ENCODE peak calls at places on chromosome 9, in seven cellular contexts. One of them, this sample, is unnamed.
A peak's percentile ranks its signal among the peaks of the same experiment; 100 is the strongest.

GRCh38 chr9:29332789-29333188 is 1759.5 kb upstream of the C9orf72 start:
- DNase-seq in A549: peak; percentile 14
- DNase-seq in spleen: no peak
- DNase-seq in IMR-90: no peak
- DNase-seq in ovary: no peak
- DNase-seq in GM12878: no peak
- DNase-seq in right lobe of liver: no peak
- DNase-seq in this sample: no peak

GRCh38 chr9:108634164-108634563 is 221.6 kb downstream of the ACTL7B start:
- DNase-seq in A549: no peak
- DNase-seq in spleen: no peak
- DNase-seq in IMR-90: no peak
- DNase-seq in ovary: no peak
- DNase-seq in GM12878: no peak
- DNase-seq in right lobe of liver: no peak
- DNase-seq in this sample: peak; percentile 13

GRCh38 chr9:17837931-17838330 is 259.1 kb downstream of the SH3GL2 start:
- DNase-seq in A549: no peak
- DNase-seq in spleen: no peak
- DNase-seq in IMR-90: no peak
- DNase-seq in ovary: no peak
- DNase-seq in GM12878: no peak
- DNase-seq in right lobe of liver: no peak
- DNase-seq in this sample: no peak

GRCh38 chr9:16915126-16915831 is 44.8 kb upstream of the BNC2 start:
- DNase-seq in A549: no peak
- DNase-seq in spleen: no peak
- DNase-seq in IMR-90: no peak
- DNase-seq in ovary: no peak
- DNase-seq in GM12878: no peak
- DNase-seq in right lobe of liver: no peak
- DNase-seq in this sample: no peak

GRCh38 chr9:122991370-122991830 is 42.1 kb upstream of the GPR21 start:
- DNase-seq in A549: peak; percentile 38
- DNase-seq in spleen: no peak
- DNase-seq in IMR-90: peak; percentile 94
- DNase-seq in ovary: peak; percentile 28
- DNase-seq in GM12878: peak; percentile 23
- DNase-seq in right lobe of liver: no peak
- DNase-seq in this sample: peak; percentile 12

GRCh38 chr9:131045300-131046092 is 36.5 kb downstream of the LAMC3 start:
- DNase-seq in A549: peak; percentile 27
- DNase-seq in spleen: no peak
- DNase-seq in IMR-90: no peak
- DNase-seq in ovary: no peak
- DNase-seq in GM12878: no peak
- DNase-seq in right lobe of liver: no peak
- DNase-seq in this sample: no peak

GRCh38 chr9:20650750-20651299 is 28.5 kb upstream of the MLLT3 start:
- DNase-seq in A549: no peak
- DNase-seq in spleen: no peak
- DNase-seq in IMR-90: no peak
- DNase-seq in ovary: no peak
- DNase-seq in GM12878: no peak
- DNase-seq in right lobe of liver: no peak
- DNase-seq in this sample: no peak

GRCh38 chr9:18317896-18318295 is 156.1 kb upstream of the ADAMTSL1 start:
- DNase-seq in A549: no peak
- DNase-seq in spleen: no peak
- DNase-seq in IMR-90: peak; percentile 8
- DNase-seq in ovary: no peak
- DNase-seq in GM12878: no peak
- DNase-seq in right lobe of liver: no peak
- DNase-seq in this sample: no peak

GRCh38 chr9:135884328-135885035 is 22.9 kb downstream of the CAMSAP1 start:
- DNase-seq in A549: no peak
- DNase-seq in spleen: no peak
- DNase-seq in IMR-90: peak; percentile 86
- DNase-seq in ovary: no peak
- DNase-seq in GM12878: no peak
- DNase-seq in right lobe of liver: no peak
- DNase-seq in this sample: no peak

GRCh38 chr9:8364021-8364782 is 564.6 kb upstream of the DMAC1 start:
- DNase-seq in A549: no peak
- DNase-seq in spleen: no peak
- DNase-seq in IMR-90: no peak
- DNase-seq in ovary: no peak
- DNase-seq in GM12878: no peak
- DNase-seq in right lobe of liver: no peak
- DNase-seq in this sample: no peak

GRCh38 chr9:125434986-125435775 is 173.6 kb downstream of the GAPVD1 start:
- DNase-seq in A549: no peak
- DNase-seq in spleen: no peak
- DNase-seq in IMR-90: no peak
- DNase-seq in ovary: no peak
- DNase-seq in GM12878: no peak
- DNase-seq in right lobe of liver: peak; percentile 37
- DNase-seq in this sample: no peak

GRCh38 chr9:95211028-95211427 is 106.5 kb downstream of the FANCC start:
- DNase-seq in A549: no peak
- DNase-seq in spleen: no peak
- DNase-seq in IMR-90: no peak
- DNase-seq in ovary: no peak
- DNase-seq in GM12878: no peak
- DNase-seq in right lobe of liver: no peak
- DNase-seq in this sample: no peak

GRCh38 chr9:73911814-73912213 is 585.3 kb upstream of the RORB start:
- DNase-seq in A549: no peak
- DNase-seq in spleen: no peak
- DNase-seq in IMR-90: no peak
- DNase-seq in ovary: no peak
- DNase-seq in GM12878: no peak
- DNase-seq in right lobe of liver: no peak
- DNase-seq in this sample: no peak

GRCh38 chr9:100670719-100671118 is 92.8 kb downstream of the CAVIN4 start:
- DNase-seq in A549: no peak
- DNase-seq in spleen: no peak
- DNase-seq in IMR-90: no peak
- DNase-seq in ovary: no peak
- DNase-seq in GM12878: no peak
- DNase-seq in right lobe of liver: no peak
- DNase-seq in this sample: no peak

GRCh38 chr9:18189876-18190670 is 283.9 kb upstream of the ADAMTSL1 start:
- DNase-seq in A549: no peak
- DNase-seq in spleen: no peak
- DNase-seq in IMR-90: peak; percentile 38
- DNase-seq in ovary: no peak
- DNase-seq in GM12878: no peak
- DNase-seq in right lobe of liver: no peak
- DNase-seq in this sample: no peak

GRCh38 chr9:34993502-34994428 is 4.2 kb downstream of the DNAJB5 start:
- DNase-seq in A549: no peak
- DNase-seq in spleen: peak; percentile 74
- DNase-seq in IMR-90: peak; percentile 61
- DNase-seq in ovary: peak; percentile 61
- DNase-seq in GM12878: no peak
- DNase-seq in right lobe of liver: no peak
- DNase-seq in this sample: peak; percentile 98

GRCh38 chr9:76926324-76926731 is 20.4 kb upstream of the PRUNE2 start:
- DNase-seq in A549: no peak
- DNase-seq in spleen: no peak
- DNase-seq in IMR-90: peak; percentile 88
- DNase-seq in ovary: no peak
- DNase-seq in GM12878: no peak
- DNase-seq in right lobe of liver: no peak
- DNase-seq in this sample: no peak

GRCh38 chr9:99787552-99787951 is 34.1 kb upstream of the NR4A3 start:
- DNase-seq in A549: no peak
- DNase-seq in spleen: no peak
- DNase-seq in IMR-90: no peak
- DNase-seq in ovary: no peak
- DNase-seq in GM12878: no peak
- DNase-seq in right lobe of liver: no peak
- DNase-seq in this sample: no peak

GRCh38 chr9:69380301-69380700 is 55.3 kb downstream of the ENTREP1 start:
- DNase-seq in A549: no peak
- DNase-seq in spleen: no peak
- DNase-seq in IMR-90: no peak
- DNase-seq in ovary: no peak
- DNase-seq in GM12878: no peak
- DNase-seq in right lobe of liver: no peak
- DNase-seq in this sample: peak; percentile 31

GRCh38 chr9:74908665-74909064 is 20.9 kb upstream of the TRPM6 start:
- DNase-seq in A549: no peak
- DNase-seq in spleen: no peak
- DNase-seq in IMR-90: no peak
- DNase-seq in ovary: no peak
- DNase-seq in GM12878: no peak
- DNase-seq in right lobe of liver: no peak
- DNase-seq in this sample: no peak

GRCh38 chr9:13707635-13708410 is 428.3 kb upstream of the MPDZ start:
- DNase-seq in A549: no peak
- DNase-seq in spleen: no peak
- DNase-seq in IMR-90: peak; percentile 47
- DNase-seq in ovary: no peak
- DNase-seq in GM12878: no peak
- DNase-seq in right lobe of liver: no peak
- DNase-seq in this sample: no peak

GRCh38 chr9:110278080-110278707 is 21.9 kb upstream of the TXN start:
- DNase-seq in A549: no peak
- DNase-seq in spleen: no peak
- DNase-seq in IMR-90: peak; percentile 15
- DNase-seq in ovary: no peak
- DNase-seq in GM12878: no peak
- DNase-seq in right lobe of liver: no peak
- DNase-seq in this sample: no peak

DNA sequence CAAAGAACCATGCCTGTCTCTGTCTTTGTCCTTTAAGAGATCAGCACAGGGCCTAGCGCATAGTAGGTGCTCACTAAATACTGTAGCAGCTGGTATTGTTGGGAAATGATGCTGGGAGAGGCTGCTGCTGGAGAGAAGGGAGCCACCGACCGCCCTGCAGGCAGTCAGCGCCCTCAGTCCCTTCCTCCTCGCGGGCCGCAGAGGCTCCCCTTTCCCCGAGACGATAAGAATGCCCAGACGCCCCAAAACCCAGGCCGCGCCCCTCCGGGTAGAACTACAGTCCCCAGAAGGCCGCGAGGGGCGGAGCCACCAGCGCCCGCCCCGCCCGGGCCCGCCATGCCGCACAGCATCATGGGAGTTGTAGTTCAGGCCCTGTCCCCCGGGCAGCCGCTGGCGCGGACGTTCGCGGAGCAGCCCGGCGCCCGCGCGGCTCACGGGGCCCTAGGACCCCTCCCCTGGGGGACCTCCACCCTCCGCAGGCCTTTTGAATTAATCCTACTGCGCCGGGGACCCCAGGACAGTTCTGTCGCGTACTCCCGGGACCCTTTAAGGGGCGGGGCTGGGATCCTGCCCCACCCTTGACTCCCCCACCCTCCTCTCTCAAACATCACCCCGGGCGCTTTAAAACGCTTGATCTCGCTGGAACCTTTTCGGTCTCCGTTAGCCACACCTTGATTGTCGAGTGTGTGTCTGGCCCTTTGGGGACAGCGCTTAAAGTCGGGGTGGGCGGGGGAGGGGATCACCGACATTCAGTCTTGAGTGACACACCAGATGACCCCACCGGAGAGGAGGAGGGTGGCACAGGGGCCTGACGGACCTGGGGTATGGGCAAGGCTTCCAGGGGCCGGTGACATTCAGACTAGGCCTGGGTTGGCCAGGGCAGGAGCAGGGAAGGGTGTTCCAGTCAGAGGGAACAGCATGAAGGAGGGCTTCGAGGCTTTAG is 24.8 kb upstream of the IER5L start:
- DNase-seq in A549: peak; percentile 76
- DNase-seq in spleen: peak; percentile 96
- DNase-seq in IMR-90: peak; percentile 63
- DNase-seq in ovary: peak; percentile 90
- DNase-seq in GM12878: no peak
- DNase-seq in right lobe of liver: peak; percentile 87
- DNase-seq in this sample: peak; percentile 61
- TF ChIP-seq POLR2A in A549: peak; percentile 9
- TF ChIP-seq POLR2A in spleen: no peak
- TF ChIP-seq POLR2A in IMR-90: peak; percentile 29
- TF ChIP-seq POLR2A in ovary: peak; percentile 75
- TF ChIP-seq POLR2A in GM12878: peak; percentile 34
- TF ChIP-seq POLR2A in right lobe of liver: peak; percentile 44
- TF ChIP-seq POLR2A in this sample: peak; percentile 49

DNA sequence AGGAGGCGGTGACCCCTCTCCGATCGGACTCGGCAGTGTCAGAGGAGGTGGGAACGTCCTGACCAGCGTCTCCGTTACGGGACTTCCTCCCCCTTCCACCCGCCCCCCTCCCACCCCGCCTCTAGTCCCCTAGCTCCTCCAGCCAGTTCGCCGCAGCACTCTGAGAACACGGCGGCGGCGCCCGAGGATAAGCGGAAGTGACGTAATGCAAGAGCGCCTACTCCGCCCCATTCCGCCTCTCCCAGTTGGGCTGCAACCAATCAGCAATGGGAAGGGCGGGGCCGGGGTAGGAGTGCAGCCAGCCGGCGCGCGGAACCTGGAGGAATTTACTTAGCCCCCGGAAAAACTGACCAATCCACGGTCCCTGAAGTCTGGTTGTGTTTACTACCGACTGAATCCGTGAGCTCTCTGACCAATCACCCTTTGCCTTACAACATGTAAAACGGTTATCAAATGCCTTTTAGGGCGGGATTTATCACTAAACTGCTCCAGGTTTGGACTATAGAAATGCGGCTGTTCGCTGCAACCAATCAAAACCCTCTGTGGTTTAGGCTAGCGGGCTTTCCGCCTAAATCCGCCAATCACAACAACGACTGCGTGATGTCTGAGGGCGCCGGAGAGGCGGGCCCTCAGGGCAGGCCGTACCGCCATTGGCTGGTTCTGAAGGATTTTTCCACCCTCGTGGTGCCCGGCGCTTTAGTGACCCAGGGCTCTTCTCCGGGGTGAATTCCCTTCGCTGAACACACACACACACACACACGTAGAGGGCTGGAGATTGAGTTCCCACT is at the start of gene ZBTB5:
- DNase-seq in A549: peak; percentile 99
- DNase-seq in spleen: peak; percentile 99
- DNase-seq in IMR-90: peak; percentile 100
- DNase-seq in ovary: peak; percentile 99
- DNase-seq in GM12878: peak; percentile 100
- DNase-seq in right lobe of liver: peak; percentile 99
- DNase-seq in this sample: peak; percentile 99
- TF ChIP-seq POLR2A in A549: peak; percentile 79
- TF ChIP-seq POLR2A in spleen: no peak
- TF ChIP-seq POLR2A in IMR-90: no peak
- TF ChIP-seq POLR2A in ovary: peak; percentile 59
- TF ChIP-seq POLR2A in GM12878: no peak
- TF ChIP-seq POLR2A in right lobe of liver: peak; percentile 89
- TF ChIP-seq POLR2A in this sample: peak; percentile 84

GRCh38 chr9:133133680-133134418 is 12.8 kb upstream of the RALGDS start:
- DNase-seq in A549: peak; percentile 99
- DNase-seq in spleen: peak; percentile 95
- DNase-seq in IMR-90: peak; percentile 96
- DNase-seq in ovary: peak; percentile 78
- DNase-seq in GM12878: no peak
- DNase-seq in right lobe of liver: peak; percentile 71
- DNase-seq in this sample: peak; percentile 95
- TF ChIP-seq POLR2A in A549: no peak
- TF ChIP-seq POLR2A in spleen: no peak
- TF ChIP-seq POLR2A in IMR-90: peak; percentile 37
- TF ChIP-seq POLR2A in ovary: peak; percentile 46
- TF ChIP-seq POLR2A in GM12878: peak; percentile 70
- TF ChIP-seq POLR2A in right lobe of liver: peak; percentile 17
- TF ChIP-seq POLR2A in this sample: peak; percentile 80

GRCh38 chr9:137244486-137245449 is 3.7 kb downstream of the TUBB4B start:
- DNase-seq in A549: no peak
- DNase-seq in spleen: no peak
- DNase-seq in IMR-90: no peak
- DNase-seq in ovary: no peak
- DNase-seq in GM12878: no peak
- DNase-seq in right lobe of liver: no peak
- DNase-seq in this sample: no peak
- TF ChIP-seq POLR2A in A549: no peak
- TF ChIP-seq POLR2A in spleen: no peak
- TF ChIP-seq POLR2A in IMR-90: peak; percentile 84
- TF ChIP-seq POLR2A in ovary: no peak
- TF ChIP-seq POLR2A in GM12878: no peak
- TF ChIP-seq POLR2A in right lobe of liver: no peak
- TF ChIP-seq POLR2A in this sample: no peak